ENCODE peak calls at places on chromosomes 12 and 14, in four cellular contexts. One of them, this sample, is unnamed.

GRCh38 chr12:47219243-47219642 is 139.5 kb upstream of the AMIGO2 start:
- DNase-seq in left cardiac atrium: no peak
- DNase-seq in GM23338: no peak
- DNase-seq in ovary: no peak
- DNase-seq in this sample: no peak

GRCh38 chr14:56494167-56494566 is 85.4 kb upstream of the TMEM260 start:
- DNase-seq in ovary: no peak
- DNase-seq in left cardiac atrium: no peak
- DNase-seq in GM23338: no peak
- DNase-seq in this sample: no peak

GRCh38 chr12:50554651-50555050 is 49.9 kb downstream of the DIP2B start:
- DNase-seq in GM23338: no peak
- DNase-seq in left cardiac atrium: no peak
- DNase-seq in ovary: no peak
- DNase-seq in this sample: no peak

GRCh38 chr12:52362118-52362726 is 5.1 kb downstream of the KRT85 start:
- DNase-seq in left cardiac atrium: no peak
- DNase-seq in ovary: no peak
- DNase-seq in GM23338: peak; percentile 34
- DNase-seq in this sample: no peak

GRCh38 chr14:76463105-76463504 is 87.2 kb downstream of the ESRRB start:
- DNase-seq in ovary: no peak
- DNase-seq in left cardiac atrium: no peak
- DNase-seq in GM23338: no peak
- DNase-seq in this sample: no peak

GRCh38 chr12:42482820-42483533 is 106.6 kb downstream of the PRICKLE1 start:
- DNase-seq in ovary: peak; percentile 80
- DNase-seq in GM23338: peak; percentile 86
- DNase-seq in left cardiac atrium: peak; percentile 84
- DNase-seq in this sample: peak; percentile 37

GRCh38 chr14:50475460-50475859 is 56.9 kb downstream of the MAP4K5 start:
- DNase-seq in left cardiac atrium: no peak
- DNase-seq in ovary: no peak
- DNase-seq in GM23338: no peak
- DNase-seq in this sample: no peak

GRCh38 chr12:96218989-96219678 is 25.0 kb downstream of the ELK3 start:
- DNase-seq in GM23338: no peak
- DNase-seq in left cardiac atrium: no peak
- DNase-seq in ovary: no peak
- DNase-seq in this sample: no peak

GRCh38 chr14:22232486-22232885 is 356.5 kb downstream of the DAD1 start:
- DNase-seq in ovary: no peak
- DNase-seq in left cardiac atrium: no peak
- DNase-seq in GM23338: peak; percentile 65
- DNase-seq in this sample: no peak

This sample was measured in globus pallidus.